ENCODE peak calls at places on chromosomes 6 and 20, in five cellular contexts. One of them, this sample, is unnamed.
A peak's percentile ranks its signal among the peaks of the same experiment; 100 is the strongest.

GRCh38 chr6:13760948-13761347 is 49.3 kb upstream of the RANBP9 start:
- DNase-seq in CD8-positive, alpha-beta T cell: no peak
- DNase-seq in iPS DF 6.9: no peak
- DNase-seq in naive thymus-derived CD4-positive, alpha-beta T cell: no peak
- DNase-seq in uterus: peak; percentile 49
- DNase-seq in this sample: no peak

GRCh38 chr6:27287751-27288135 is 24.3 kb downstream of the POM121L2 start:
- DNase-seq in CD8-positive, alpha-beta T cell: no peak
- DNase-seq in iPS DF 6.9: no peak
- DNase-seq in naive thymus-derived CD4-positive, alpha-beta T cell: no peak
- DNase-seq in uterus: no peak
- DNase-seq in this sample: no peak

GRCh38 chr6:47413752-47414516 is 63.7 kb upstream of the CD2AP start:
- DNase-seq in CD8-positive, alpha-beta T cell: peak; percentile 33
- DNase-seq in iPS DF 6.9: peak; percentile 33
- DNase-seq in naive thymus-derived CD4-positive, alpha-beta T cell: peak; percentile 70
- DNase-seq in uterus: peak; percentile 17
- DNase-seq in this sample: no peak

GRCh38 chr20:49850463-49851233 is 38.0 kb downstream of the SLC9A8 start:
- DNase-seq in CD8-positive, alpha-beta T cell: no peak
- DNase-seq in iPS DF 6.9: no peak
- DNase-seq in naive thymus-derived CD4-positive, alpha-beta T cell: no peak
- DNase-seq in uterus: no peak
- DNase-seq in this sample: no peak

GRCh38 chr20:36493801-36494114 is 47.6 kb upstream of the MYL9 start:
- DNase-seq in CD8-positive, alpha-beta T cell: no peak
- DNase-seq in iPS DF 6.9: no peak
- DNase-seq in naive thymus-derived CD4-positive, alpha-beta T cell: no peak
- DNase-seq in uterus: peak; percentile 74
- DNase-seq in this sample: peak; percentile 74

GRCh38 chr6:170284866-170285469 is 5.9 kb downstream of the DLL1 start:
- DNase-seq in CD8-positive, alpha-beta T cell: no peak
- DNase-seq in iPS DF 6.9: no peak
- DNase-seq in naive thymus-derived CD4-positive, alpha-beta T cell: no peak
- DNase-seq in uterus: no peak
- DNase-seq in this sample: no peak

GRCh38 chr20:49724637-49725606 is 11.2 kb upstream of the B4GALT5 start:
- DNase-seq in CD8-positive, alpha-beta T cell: no peak
- DNase-seq in iPS DF 6.9: no peak
- DNase-seq in naive thymus-derived CD4-positive, alpha-beta T cell: no peak
- DNase-seq in uterus: peak; percentile 68
- DNase-seq in this sample: peak; percentile 36

GRCh38 chr20:45052698-45053440 is 48.1 kb downstream of the KCNS1 start:
- DNase-seq in CD8-positive, alpha-beta T cell: no peak
- DNase-seq in iPS DF 6.9: no peak
- DNase-seq in naive thymus-derived CD4-positive, alpha-beta T cell: peak; percentile 25
- DNase-seq in uterus: no peak
- DNase-seq in this sample: no peak

GRCh38 chr6:77403424-77403823 is 59.9 kb downstream of the HTR1B start:
- DNase-seq in CD8-positive, alpha-beta T cell: no peak
- DNase-seq in iPS DF 6.9: no peak
- DNase-seq in naive thymus-derived CD4-positive, alpha-beta T cell: no peak
- DNase-seq in uterus: no peak
- DNase-seq in this sample: no peak

GRCh38 chr6:16562498-16562897 is 198.8 kb downstream of the ATXN1 start:
- DNase-seq in CD8-positive, alpha-beta T cell: no peak
- DNase-seq in iPS DF 6.9: no peak
- DNase-seq in naive thymus-derived CD4-positive, alpha-beta T cell: no peak
- DNase-seq in uterus: no peak
- DNase-seq in this sample: no peak

GRCh38 chr6:16545382-16545781 is 215.9 kb downstream of the ATXN1 start:
- DNase-seq in CD8-positive, alpha-beta T cell: no peak
- DNase-seq in iPS DF 6.9: no peak
- DNase-seq in naive thymus-derived CD4-positive, alpha-beta T cell: no peak
- DNase-seq in uterus: no peak
- DNase-seq in this sample: no peak

GRCh38 chr6:48951917-48952316 is 511.1 kb downstream of the MMUT start:
- DNase-seq in CD8-positive, alpha-beta T cell: no peak
- DNase-seq in iPS DF 6.9: no peak
- DNase-seq in naive thymus-derived CD4-positive, alpha-beta T cell: no peak
- DNase-seq in uterus: no peak
- DNase-seq in this sample: no peak

GRCh38 chr6:98526465-98526864 is 307.9 kb upstream of the POU3F2 start:
- DNase-seq in CD8-positive, alpha-beta T cell: no peak
- DNase-seq in iPS DF 6.9: no peak
- DNase-seq in naive thymus-derived CD4-positive, alpha-beta T cell: no peak
- DNase-seq in uterus: no peak
- DNase-seq in this sample: no peak

GRCh38 chr20:41497186-41497895 is 120.8 kb downstream of the CHD6 start:
- DNase-seq in CD8-positive, alpha-beta T cell: no peak
- DNase-seq in iPS DF 6.9: no peak
- DNase-seq in naive thymus-derived CD4-positive, alpha-beta T cell: no peak
- DNase-seq in uterus: no peak
- DNase-seq in this sample: no peak

GRCh38 chr6:148140772-148141557 is 201.7 kb upstream of the SASH1 start:
- DNase-seq in CD8-positive, alpha-beta T cell: no peak
- DNase-seq in iPS DF 6.9: no peak
- DNase-seq in naive thymus-derived CD4-positive, alpha-beta T cell: no peak
- DNase-seq in uterus: no peak
- DNase-seq in this sample: no peak

GRCh38 chr20:39318911-39319310 is 356.8 kb downstream of the DHX35 start:
- DNase-seq in CD8-positive, alpha-beta T cell: no peak
- DNase-seq in iPS DF 6.9: no peak
- DNase-seq in naive thymus-derived CD4-positive, alpha-beta T cell: no peak
- DNase-seq in uterus: no peak
- DNase-seq in this sample: no peak

GRCh38 chr6:12137480-12137879 is 125.4 kb downstream of the HIVEP1 start:
- DNase-seq in CD8-positive, alpha-beta T cell: no peak
- DNase-seq in iPS DF 6.9: no peak
- DNase-seq in naive thymus-derived CD4-positive, alpha-beta T cell: no peak
- DNase-seq in uterus: peak; percentile 27
- DNase-seq in this sample: peak; percentile 22

GRCh38 chr6:33091957-33092356 is 16.2 kb downstream of the HLA-DPB1 start:
- DNase-seq in CD8-positive, alpha-beta T cell: peak; percentile 67
- DNase-seq in iPS DF 6.9: no peak
- DNase-seq in naive thymus-derived CD4-positive, alpha-beta T cell: peak; percentile 43
- DNase-seq in uterus: no peak
- DNase-seq in this sample: no peak

GRCh38 chr6:26020291-26020982 is 57.8 kb downstream of the TRIM38 start:
- DNase-seq in CD8-positive, alpha-beta T cell: peak; percentile 81
- DNase-seq in iPS DF 6.9: no peak
- DNase-seq in naive thymus-derived CD4-positive, alpha-beta T cell: peak; percentile 94
- DNase-seq in uterus: peak; percentile 89
- DNase-seq in this sample: peak; percentile 73

GRCh38 chr6:108117427-108118358 is 43.2 kb upstream of the OSTM1 start:
- DNase-seq in CD8-positive, alpha-beta T cell: peak; percentile 24
- DNase-seq in iPS DF 6.9: no peak
- DNase-seq in naive thymus-derived CD4-positive, alpha-beta T cell: no peak
- DNase-seq in uterus: no peak
- DNase-seq in this sample: peak; percentile 20

GRCh38 chr20:61436674-61437279 is 184.7 kb downstream of the CDH4 start:
- DNase-seq in CD8-positive, alpha-beta T cell: no peak
- DNase-seq in iPS DF 6.9: peak; percentile 96
- DNase-seq in naive thymus-derived CD4-positive, alpha-beta T cell: no peak
- DNase-seq in uterus: no peak
- DNase-seq in this sample: no peak

GRCh38 chr20:23415958-23416583 is 5.2 kb downstream of the NAPB start:
- DNase-seq in CD8-positive, alpha-beta T cell: peak; percentile 34
- DNase-seq in iPS DF 6.9: no peak
- DNase-seq in naive thymus-derived CD4-positive, alpha-beta T cell: no peak
- DNase-seq in uterus: no peak
- DNase-seq in this sample: no peak

GRCh38 chr6:125746731-125747588 is 2.5 kb upstream of the HEY2 start:
- DNase-seq in CD8-positive, alpha-beta T cell: peak; percentile 77
- DNase-seq in iPS DF 6.9: no peak
- DNase-seq in naive thymus-derived CD4-positive, alpha-beta T cell: peak; percentile 75
- DNase-seq in uterus: peak; percentile 66
- DNase-seq in this sample: peak; percentile 71

GRCh38 chr6:76631641-76632040 is 559.2 kb upstream of the IMPG1 start:
- DNase-seq in CD8-positive, alpha-beta T cell: no peak
- DNase-seq in iPS DF 6.9: no peak
- DNase-seq in naive thymus-derived CD4-positive, alpha-beta T cell: no peak
- DNase-seq in uterus: no peak
- DNase-seq in this sample: no peak

GRCh38 chr6:111449129-111449528 is 33.9 kb downstream of the REV3L start:
- DNase-seq in CD8-positive, alpha-beta T cell: no peak
- DNase-seq in iPS DF 6.9: no peak
- DNase-seq in naive thymus-derived CD4-positive, alpha-beta T cell: no peak
- DNase-seq in uterus: no peak
- DNase-seq in this sample: no peak

GRCh38 chr6:119865466-119866350 is 516.1 kb upstream of the MAN1A1 start:
- DNase-seq in CD8-positive, alpha-beta T cell: no peak
- DNase-seq in iPS DF 6.9: no peak
- DNase-seq in naive thymus-derived CD4-positive, alpha-beta T cell: no peak
- DNase-seq in uterus: no peak
- DNase-seq in this sample: no peak

GRCh38 chr6:42618686-42619085 is 54.9 kb downstream of the UBR2 start:
- DNase-seq in CD8-positive, alpha-beta T cell: no peak
- DNase-seq in iPS DF 6.9: peak; percentile 16
- DNase-seq in naive thymus-derived CD4-positive, alpha-beta T cell: no peak
- DNase-seq in uterus: no peak
- DNase-seq in this sample: no peak

GRCh38 chr6:149026530-149026942 is 279.7 kb downstream of the UST start:
- DNase-seq in CD8-positive, alpha-beta T cell: no peak
- DNase-seq in iPS DF 6.9: peak; percentile 70
- DNase-seq in naive thymus-derived CD4-positive, alpha-beta T cell: no peak
- DNase-seq in uterus: no peak
- DNase-seq in this sample: no peak

GRCh38 chr6:25053875-25054371 is 118.2 kb upstream of the RIPOR2 start:
- DNase-seq in CD8-positive, alpha-beta T cell: no peak
- DNase-seq in iPS DF 6.9: no peak
- DNase-seq in naive thymus-derived CD4-positive, alpha-beta T cell: no peak
- DNase-seq in uterus: peak; percentile 69
- DNase-seq in this sample: no peak

GRCh38 chr6:156464100-156464878 is 312.9 kb upstream of the ARID1B start:
- DNase-seq in CD8-positive, alpha-beta T cell: no peak
- DNase-seq in iPS DF 6.9: no peak
- DNase-seq in naive thymus-derived CD4-positive, alpha-beta T cell: no peak
- DNase-seq in uterus: no peak
- DNase-seq in this sample: no peak

GRCh38 chr20:23880426-23880825 is 878 bp upstream of the CST5 start:
- DNase-seq in CD8-positive, alpha-beta T cell: no peak
- DNase-seq in iPS DF 6.9: no peak
- DNase-seq in naive thymus-derived CD4-positive, alpha-beta T cell: no peak
- DNase-seq in uterus: no peak
- DNase-seq in this sample: no peak

GRCh38 chr6:88629838-88630462 is 333.5 kb downstream of the RNGTT start:
- DNase-seq in CD8-positive, alpha-beta T cell: no peak
- DNase-seq in iPS DF 6.9: no peak
- DNase-seq in naive thymus-derived CD4-positive, alpha-beta T cell: no peak
- DNase-seq in uterus: no peak
- DNase-seq in this sample: no peak

GRCh38 chr6:168576388-168576787 is 135.4 kb downstream of the SMOC2 start:
- DNase-seq in CD8-positive, alpha-beta T cell: no peak
- DNase-seq in iPS DF 6.9: no peak
- DNase-seq in naive thymus-derived CD4-positive, alpha-beta T cell: no peak
- DNase-seq in uterus: no peak
- DNase-seq in this sample: no peak

DNA sequence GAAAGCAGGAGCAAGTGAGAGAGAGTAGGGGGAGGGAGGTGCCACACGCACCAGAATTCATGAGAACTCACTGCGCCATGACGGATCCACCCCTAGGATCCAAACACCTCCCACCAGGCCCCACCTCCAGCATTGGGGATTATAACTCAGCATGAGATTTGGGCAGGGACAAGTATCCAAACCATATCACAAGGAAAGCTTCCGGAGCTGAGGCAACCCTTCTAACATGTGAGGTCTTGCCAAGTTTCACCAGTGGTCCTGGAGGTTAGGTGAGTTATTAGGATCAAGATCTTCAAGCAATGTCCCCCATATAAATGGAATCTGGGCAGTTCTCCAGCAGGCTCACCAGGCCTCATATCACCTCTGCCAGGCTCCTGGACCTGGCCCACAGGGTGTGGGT is 308.4 kb downstream of the NRN1 start:
- DNase-seq in CD8-positive, alpha-beta T cell: no peak
- DNase-seq in iPS DF 6.9: no peak
- DNase-seq in naive thymus-derived CD4-positive, alpha-beta T cell: no peak
- DNase-seq in uterus: no peak
- DNase-seq in this sample: no peak
- H3K4me1 ChIP-seq in CD8-positive, alpha-beta T cell: peaks cover 15% of the 10 kb centered on the region
- H3K4me1 ChIP-seq in iPS DF 6.9: no peaks in the 10 kb centered on the region
- H3K4me1 ChIP-seq in naive thymus-derived CD4-positive, alpha-beta T cell: peaks cover 14% of the 10 kb centered on the region
- H3K4me1 ChIP-seq in uterus: no peaks in the 10 kb centered on the region
- H3K4me1 ChIP-seq in this sample: peaks cover 11% of the 10 kb centered on the region

DNA sequence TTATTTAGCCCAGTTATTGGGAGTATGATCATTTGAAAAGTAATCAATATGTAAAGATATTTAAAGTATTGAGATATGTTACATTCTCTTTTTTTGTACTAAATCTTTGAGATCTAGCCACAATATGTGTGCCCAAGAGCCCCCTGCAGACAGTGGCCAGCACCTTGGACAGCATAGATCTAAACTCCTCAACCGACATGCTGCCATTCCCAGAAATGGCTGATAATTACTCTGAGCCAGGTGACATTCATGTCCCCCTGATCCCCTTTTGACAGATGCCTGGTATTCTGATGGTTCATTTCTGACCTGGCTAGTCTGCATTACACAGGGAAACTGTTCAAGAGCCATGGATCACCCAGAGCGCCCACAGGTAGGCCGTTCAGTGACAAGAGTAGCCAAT is 177.1 kb downstream of the ZDHHC14 start:
- DNase-seq in CD8-positive, alpha-beta T cell: no peak
- DNase-seq in iPS DF 6.9: no peak
- DNase-seq in naive thymus-derived CD4-positive, alpha-beta T cell: no peak
- DNase-seq in uterus: no peak
- DNase-seq in this sample: no peak
- H3K4me1 ChIP-seq in CD8-positive, alpha-beta T cell: peaks cover 15% of the 10 kb centered on the region
- H3K4me1 ChIP-seq in iPS DF 6.9: peaks cover 5% of the 10 kb centered on the region
- H3K4me1 ChIP-seq in naive thymus-derived CD4-positive, alpha-beta T cell: peaks cover 6% of the 10 kb centered on the region
- H3K4me1 ChIP-seq in uterus: no peaks in the 10 kb centered on the region
- H3K4me1 ChIP-seq in this sample: no peaks in the 10 kb centered on the region

GRCh38 chr6:143323729-143324465 is 126.6 kb downstream of the ADAT2 start:
- DNase-seq in CD8-positive, alpha-beta T cell: no peak
- DNase-seq in iPS DF 6.9: no peak
- DNase-seq in naive thymus-derived CD4-positive, alpha-beta T cell: no peak
- DNase-seq in uterus: no peak
- DNase-seq in this sample: no peak

GRCh38 chr6:143328885-143329284 is 121.6 kb downstream of the ADAT2 start:
- DNase-seq in CD8-positive, alpha-beta T cell: no peak
- DNase-seq in iPS DF 6.9: no peak
- DNase-seq in naive thymus-derived CD4-positive, alpha-beta T cell: no peak
- DNase-seq in uterus: no peak
- DNase-seq in this sample: no peak

GRCh38 chr6:143321687-143322086 is 128.8 kb downstream of the ADAT2 start:
- DNase-seq in CD8-positive, alpha-beta T cell: no peak
- DNase-seq in iPS DF 6.9: no peak
- DNase-seq in naive thymus-derived CD4-positive, alpha-beta T cell: no peak
- DNase-seq in uterus: no peak
- DNase-seq in this sample: no peak

GRCh38 chr6:143329323-143329722 is 121.2 kb downstream of the ADAT2 start:
- DNase-seq in CD8-positive, alpha-beta T cell: no peak
- DNase-seq in iPS DF 6.9: no peak
- DNase-seq in naive thymus-derived CD4-positive, alpha-beta T cell: no peak
- DNase-seq in uterus: no peak
- DNase-seq in this sample: no peak

GRCh38 chr6:143325379-143326140 is 124.9 kb downstream of the ADAT2 start:
- DNase-seq in CD8-positive, alpha-beta T cell: no peak
- DNase-seq in iPS DF 6.9: no peak
- DNase-seq in naive thymus-derived CD4-positive, alpha-beta T cell: no peak
- DNase-seq in uterus: no peak
- DNase-seq in this sample: no peak
- H3K4me1 ChIP-seq in CD8-positive, alpha-beta T cell: no peaks in the 10 kb centered on the region
- H3K4me1 ChIP-seq in iPS DF 6.9: no peaks in the 10 kb centered on the region
- H3K4me1 ChIP-seq in naive thymus-derived CD4-positive, alpha-beta T cell: no peaks in the 10 kb centered on the region
- H3K4me1 ChIP-seq in uterus: no peaks in the 10 kb centered on the region
- H3K4me1 ChIP-seq in this sample: no peaks in the 10 kb centered on the region

GRCh38 chr6:82076855-82077254 is 170.7 kb downstream of the IBTK start:
- DNase-seq in CD8-positive, alpha-beta T cell: no peak
- DNase-seq in iPS DF 6.9: no peak
- DNase-seq in naive thymus-derived CD4-positive, alpha-beta T cell: no peak
- DNase-seq in uterus: no peak
- DNase-seq in this sample: no peak
- H3K4me1 ChIP-seq in CD8-positive, alpha-beta T cell: no peaks in the 10 kb centered on the region
- H3K4me1 ChIP-seq in iPS DF 6.9: no peaks in the 10 kb centered on the region
- H3K4me1 ChIP-seq in naive thymus-derived CD4-positive, alpha-beta T cell: no peaks in the 10 kb centered on the region
- H3K4me1 ChIP-seq in uterus: no peaks in the 10 kb centered on the region
- H3K4me1 ChIP-seq in this sample: peaks cover 25% of the 10 kb centered on the region

This sample was measured in left ventricle myocardium inferior.